ENCODE peak calls at places on chromosomes 4 and X, in four cellular contexts. U, F, K and Y are unnamed samples.

GRCh38 chr4:108433832-108434231 is 186.5 kb upstream of the RPL34 start:
- DNase-seq in K (no peak), F (no peak), U (no peak), Y (no peak)

GRCh38 chrX:82973641-82974040 is 534.4 kb upstream of the POU3F4 start:
- DNase-seq in K (no peak), U (no peak), F (no peak), Y (no peak)

GRCh38 chrX:12011075-12011474 is 127.2 kb upstream of the FRMPD4 start:
- DNase-seq in F (no peak), K (no peak), U (no peak), Y (no peak)

GRCh38 chrX:68133181-68133580 is 300.1 kb downstream of the OPHN1 start:
- DNase-seq in K (no peak), F (no peak), U (no peak), Y (no peak)

GRCh38 chr4:140222175-140222574 is 68.2 kb upstream of the MAML3 start:
- DNase-seq in U (no peak), K (no peak), F (no peak), Y (no peak)

GRCh38 chr4:139175647-139176298 is 1.2 kb downstream of the ELF2 start:
- DNase-seq in U (no peak), K (peak; percentile 56), F (peak; percentile 15), Y (no peak)

GRCh38 chr4:143626134-143626859 is 74.2 kb downstream of the FREM3 start:
- DNase-seq in F (no peak), U (no peak), K (no peak), Y (no peak)

GRCh38 chrX:18828832-18829404 is 121.5 kb downstream of the PPEF1 start:
- DNase-seq in K (no peak), F (no peak), U (peak; percentile 28), Y (no peak)

GRCh38 chr4:152098365-152099060 is 337.7 kb upstream of the GATB start:
- DNase-seq in U (no peak), F (no peak), K (no peak), Y (no peak)

GRCh38 chr4:46927201-46927600 is 18.2 kb upstream of the COX7B2 start:
- DNase-seq in K (no peak), U (no peak), F (no peak), Y (no peak)

GRCh38 chrX:48974574-48974973 is 2.9 kb upstream of the KCND1 start:
- DNase-seq in U (no peak), F (no peak), K (no peak), Y (no peak)

GRCh38 chrX:19673334-19674040 is 158.2 kb upstream of the MAP3K15 start:
- DNase-seq in K (no peak), U (peak; percentile 31), F (peak; percentile 69), Y (no peak)

GRCh38 chr4:138235419-138235952 is 6.7 kb downstream of the SLC7A11 start:
- DNase-seq in U (no peak), F (no peak), K (peak; percentile 8), Y (no peak)

GRCh38 chr4:6270691-6271121 is 1.1 kb downstream of the WFS1 start:
- DNase-seq in K (no peak), U (no peak), F (no peak), Y (no peak)

GRCh38 chrX:71103110-71103983 is 3.2 kb downstream of the CXorf65 start:
- DNase-seq in F (no peak), U (no peak), K (peak; percentile 64), Y (no peak)

GRCh38 chr4:133190098-133190497 is 41.0 kb downstream of the PCDH10 start:
- DNase-seq in F (no peak), K (no peak), U (no peak), Y (no peak)

GRCh38 chrX:33379839-33380238 is 168.5 kb upstream of the DMD start:
- DNase-seq in K (no peak), U (no peak), F (no peak), Y (no peak)

GRCh38 chr4:137267024-137267423 is 265.3 kb downstream of the PCDH18 start:
- DNase-seq in F (no peak), K (no peak), U (no peak), Y (no peak)

GRCh38 chr4:18593297-18594002 is 571.9 kb upstream of the LCORL start:
- DNase-seq in U (peak; percentile 66), K (peak; percentile 63), F (peak; percentile 22), Y (peak; percentile 7)

GRCh38 chr4:166895771-166896170 is 338.5 kb downstream of the SPOCK3 start:
- DNase-seq in K (no peak), F (no peak), U (no peak), Y (no peak)

GRCh38 chr4:24244663-24245519 is 339.5 kb downstream of the DHX15 start:
- DNase-seq in U (no peak), K (no peak), F (no peak), Y (no peak)

GRCh38 chr4:79198886-79199591 is 126.8 kb downstream of the NAA11 start:
- DNase-seq in K (no peak), F (no peak), U (no peak), Y (no peak)

GRCh38 chrX:112512509-112512908 is 167.2 kb downstream of the LHFPL1 start:
- DNase-seq in F (no peak), K (no peak), U (no peak), Y (no peak)

GRCh38 chr4:188147776-188148175 is 8.5 kb downstream of the TRIML1 start:
- DNase-seq in F (no peak), U (no peak), K (no peak), Y (no peak)

GRCh38 chrX:154313147-154313546 is 17.6 kb downstream of the TKTL1 start:
- DNase-seq in F (no peak), K (no peak), U (no peak), Y (no peak)

GRCh38 chrX:100994352-100995281 is 25.1 kb downstream of the ARL13A start:
- DNase-seq in U (peak; percentile 72), F (peak; percentile 48), K (no peak), Y (peak; percentile 8)

GRCh38 chr4:6076391-6076790 is 58.2 kb upstream of the C4orf50 start:
- DNase-seq in F (peak; percentile 7), U (no peak), K (peak; percentile 53), Y (no peak)

GRCh38 chr4:147096667-147097604 is 151.3 kb upstream of the TTC29 start:
- DNase-seq in U (peak; percentile 34), K (peak; percentile 35), F (peak; percentile 13), Y (no peak)

DNA sequence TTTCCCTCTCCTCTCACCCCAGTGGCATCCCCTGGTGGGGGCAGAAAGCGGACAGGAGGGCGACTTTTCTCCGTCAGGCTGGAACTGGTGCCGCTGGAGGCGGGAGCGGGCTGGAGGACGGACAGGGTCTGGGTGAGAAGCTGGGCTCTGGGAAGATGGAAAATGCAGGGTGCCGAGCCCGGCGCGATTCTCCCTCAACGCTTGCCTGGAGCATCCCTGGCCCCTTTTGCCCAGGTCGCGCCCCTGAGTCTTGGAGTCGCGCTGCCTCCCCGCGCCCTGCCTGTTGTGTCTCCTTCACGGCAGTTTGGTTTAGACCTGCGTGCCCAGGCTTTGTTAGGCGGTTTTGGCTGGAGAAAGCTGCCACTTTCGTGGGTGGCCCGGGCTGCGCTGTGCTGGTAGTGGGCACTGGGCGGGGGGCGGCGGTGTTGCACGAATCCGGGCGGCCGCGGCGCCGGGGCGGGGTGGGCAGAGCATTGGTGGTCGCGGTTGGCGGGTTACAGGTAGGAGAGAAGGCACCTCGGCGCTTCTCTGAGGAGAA is 2.0 kb downstream of the ADGRL3 start:
- DNase-seq in K (peak; percentile 60), F (no peak), U (no peak), Y (no peak)
- TF ChIP-seq PBX3 in K (no peak), F (no peak), U (no peak), Y (no peak)

GRCh38 chr4:39050590-39050989 is 11.4 kb upstream of the KLHL5 start:
- DNase-seq in U (no peak), F (no peak), K (no peak), Y (no peak)
- TF ChIP-seq PBX3 in U (no peak), F (no peak), K (no peak), Y (no peak)

DNA sequence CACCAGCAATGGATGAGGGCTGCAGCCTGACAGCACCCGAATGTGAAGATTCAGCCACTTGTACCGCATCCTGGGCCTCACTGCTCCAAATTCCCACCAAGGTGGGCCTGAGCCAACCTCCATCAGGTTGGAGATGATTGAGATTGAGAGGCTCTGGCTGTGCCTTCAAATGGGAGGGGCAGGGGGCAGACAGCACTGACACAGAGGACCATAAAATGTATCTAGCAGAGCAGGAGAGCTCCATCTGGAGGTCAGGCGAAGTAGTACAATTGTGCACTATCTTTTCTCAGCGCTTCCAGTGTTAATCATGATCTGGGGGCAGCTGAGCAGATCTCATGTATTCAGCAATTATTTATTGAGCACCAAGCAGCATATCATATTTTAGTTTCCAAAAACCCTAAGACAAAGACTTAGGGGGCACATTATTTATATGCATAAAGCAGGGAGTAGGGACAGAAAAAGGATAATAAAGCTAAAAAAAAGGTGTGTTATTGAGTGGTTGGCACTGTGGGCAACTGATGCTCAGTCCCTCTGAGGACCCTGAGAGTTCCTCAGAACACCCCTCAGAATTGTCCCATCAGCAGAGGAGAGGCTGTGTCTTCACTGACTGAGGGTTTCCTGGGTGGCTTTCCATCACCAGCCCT is 31.6 kb upstream of the C1QTNF7 start:
- DNase-seq in U (peak; percentile 33), K (peak; percentile 33), F (peak; percentile 22), Y (no peak)
- TF ChIP-seq PBX3 in U (no peak), K (no peak), F (no peak), Y (no peak)

GRCh38 chrX:42538405-42538804 is 239.6 kb downstream of the PPP1R2C start:
- DNase-seq in F (no peak), K (no peak), U (peak; percentile 21), Y (no peak)
- TF ChIP-seq PBX3 in F (no peak), K (no peak), U (no peak), Y (no peak)

GRCh38 chr4:41832961-41833360 is 84.4 kb upstream of the PHOX2B start:
- DNase-seq in K (no peak), U (no peak), F (no peak), Y (no peak)

GRCh38 chr4:41838590-41838989 is 90.1 kb upstream of the PHOX2B start:
- DNase-seq in F (no peak), K (peak; percentile 48), U (no peak), Y (no peak)

GRCh38 chr4:41839945-41840854 is 91.7 kb upstream of the PHOX2B start:
- DNase-seq in U (no peak), K (no peak), F (no peak), Y (peak; percentile 39)

GRCh38 chr4:41835321-41835995 is 86.9 kb upstream of the PHOX2B start:
- DNase-seq in K (peak; percentile 62), F (no peak), U (no peak), Y (no peak)
- TF ChIP-seq PBX3 in K (peak; percentile 34), F (no peak), U (no peak), Y (no peak)

GRCh38 chr4:20195071-20195885 is 56.4 kb upstream of the SLIT2 start:
- DNase-seq in K (no peak), U (no peak), F (no peak), Y (no peak)
- TF ChIP-seq PBX3 in K (peak; percentile 90), U (no peak), F (no peak), Y (no peak)